ENCODE peak calls at places on chromosome 4, in four cellular contexts. A is neural progenitor cell, Y is GM23338, N is MM.1S. R is an unnamed sample. For H3K36me3, the result is how much of the 10 kb centered on the place peaks cover.

GRCh38 chr4:87092389-87093141 is 127.9 kb downstream of the KLHL8 start:
- DNase-seq in N (no peak), A (no peak), Y (no peak), R (no peak)

GRCh38 chr4:161206528-161207080 is 957.2 kb downstream of the FSTL5 start:
- DNase-seq in N (no peak), Y (no peak), A (no peak), R (no peak)

GRCh38 chr4:41256131-41256739 is 493 bp upstream of the UCHL1 start:
- DNase-seq in Y (peak), A (peak), N (no peak), R (peak)

GRCh38 chr4:152462715-152463114 is 73.2 kb downstream of the FBXW7 start:
- DNase-seq in N (no peak), Y (no peak), A (no peak), R (no peak)

GRCh38 chr4:7719354-7720174 is 220.1 kb downstream of the AFAP1 start:
- DNase-seq in A (peak), N (no peak), Y (peak), R (no peak)

GRCh38 chr4:71266090-71266794 is 72.6 kb upstream of the SLC4A4 start:
- DNase-seq in Y (no peak), N (no peak), A (no peak), R (no peak)

GRCh38 chr4:151227731-151228130 is 49.2 kb upstream of the PRSS48 start:
- DNase-seq in A (no peak), Y (no peak), N (no peak), R (no peak)

GRCh38 chr4:29756966-29757365 is 963.2 kb upstream of the PCDH7 start:
- DNase-seq in Y (peak), N (no peak), A (peak), R (no peak)

GRCh38 chr4:146932111-146932510 is 13.6 kb downstream of the TTC29 start:
- DNase-seq in N (no peak), Y (no peak), A (no peak), R (no peak)

GRCh38 chr4:186264660-186265059 is 1.3 kb upstream of the F11 start:
- DNase-seq in A (no peak), N (no peak), Y (no peak), R (no peak)

GRCh38 chr4:40316782-40317635 is 18.1 kb upstream of the CHRNA9 start:
- DNase-seq in Y (peak), N (peak), A (peak), R (peak)

GRCh38 chr4:14837860-14838259 is 164.4 kb upstream of the CPEB2 start:
- DNase-seq in A (peak), N (no peak), Y (peak), R (no peak)

GRCh38 chr4:15149842-15150592 is 147.7 kb downstream of the CPEB2 start:
- DNase-seq in N (peak), A (peak), Y (peak), R (no peak)

GRCh38 chr4:185648631-185649030 is 113.3 kb upstream of the PDLIM3 start:
- DNase-seq in A (no peak), Y (no peak), N (no peak), R (no peak)

GRCh38 chr4:53644607-53645006 is 53.3 kb upstream of the LNX1 start:
- DNase-seq in N (no peak), A (no peak), Y (no peak), R (no peak)

GRCh38 chr4:41454393-41454792 is 83.6 kb upstream of the LIMCH1 start:
- DNase-seq in N (no peak), Y (peak), A (peak), R (no peak)

GRCh38 chr4:186827542-186827887 is 103.9 kb upstream of the FAT1 start:
- DNase-seq in A (no peak), N (no peak), Y (no peak), R (no peak)

GRCh38 chr4:168797738-168798375 is 212.2 kb downstream of the CBR4 start:
- DNase-seq in Y (no peak), N (no peak), A (no peak), R (peak)

GRCh38 chr4:13126976-13127910 is 356.9 kb downstream of the RAB28 start:
- DNase-seq in N (no peak), A (no peak), Y (no peak), R (no peak)

GRCh38 chr4:51909236-51909703 is 66.3 kb downstream of the DCUN1D4 start:
- DNase-seq in N (no peak), Y (no peak), A (no peak), R (no peak)

GRCh38 chr4:40845136-40845910 is 95.6 kb downstream of the NSUN7 start:
- DNase-seq in Y (no peak), N (no peak), A (no peak), R (no peak)

GRCh38 chr4:137558951-137559350 is 26.7 kb upstream of the PCDH18 start:
- DNase-seq in N (no peak), A (peak), Y (no peak), R (no peak)

GRCh38 chr4:123554263-123554662 is 157.7 kb downstream of the SPRY1 start:
- DNase-seq in N (no peak), A (no peak), Y (no peak), R (no peak)

GRCh38 chr4:154492288-154492687 is 689 bp upstream of the DCHS2 start:
- DNase-seq in A (peak), Y (peak), N (no peak), R (no peak)
- TF ChIP-seq EZH2 in A (no peak), Y (no peak), N (no peak), R (no peak)

GRCh38 chr4:1964443-1964842 is 44.3 kb downstream of the NELFA start:
- DNase-seq in N (no peak), A (no peak), Y (peak), R (no peak)
- H3K36me3 ChIP-seq in N (under half), A (under half), Y (under half), R (half or more)

DNA sequence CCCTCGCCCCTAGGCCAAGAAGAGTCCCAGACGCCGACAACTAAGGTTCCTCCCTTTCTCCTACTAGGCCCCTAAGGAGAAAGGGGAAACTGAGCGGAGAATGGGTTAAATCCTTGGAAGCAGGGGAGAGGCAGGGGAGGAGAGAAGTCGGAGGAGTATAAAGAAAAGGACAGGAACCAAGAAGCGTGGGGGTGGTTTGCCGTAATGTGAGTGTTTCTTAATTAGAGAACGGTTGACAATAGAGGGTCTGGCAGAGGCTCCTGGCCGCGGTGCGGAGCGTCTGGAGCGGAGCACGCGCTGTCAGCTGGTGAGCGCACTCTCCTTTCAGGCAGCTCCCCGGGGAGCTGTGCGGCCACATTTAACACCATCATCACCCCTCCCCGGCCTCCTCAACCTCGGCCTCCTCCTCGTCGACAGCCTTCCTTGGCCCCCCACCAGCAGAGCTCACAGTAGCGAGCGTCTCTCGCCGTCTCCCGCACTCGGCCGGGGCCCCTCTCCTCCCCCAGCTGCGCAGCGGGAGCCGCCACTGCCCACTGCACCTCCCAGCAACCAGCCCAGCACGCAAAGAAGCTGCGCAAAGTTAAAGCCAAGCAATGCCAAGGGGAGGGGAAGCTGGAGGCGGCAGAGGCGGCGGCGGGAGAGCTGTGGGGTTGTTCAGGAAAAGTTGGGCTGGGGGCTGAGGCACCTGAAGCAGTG is 6.0 kb downstream of the ATOH1 start:
- DNase-seq in N (no peak), A (peak), Y (peak), R (no peak)
- TF ChIP-seq EZH2 in N (no peak), A (peak), Y (peak), R (no peak)

GRCh38 chr4:16674133-16674532 is 224.3 kb downstream of the LDB2 start:
- DNase-seq in N (no peak), A (no peak), Y (peak), R (no peak)

GRCh38 chr4:16682996-16683395 is 215.4 kb downstream of the LDB2 start:
- DNase-seq in N (no peak), A (no peak), Y (no peak), R (no peak)

GRCh38 chr4:16676247-16676646 is 222.2 kb downstream of the LDB2 start:
- DNase-seq in Y (no peak), A (no peak), N (no peak), R (no peak)

DNA sequence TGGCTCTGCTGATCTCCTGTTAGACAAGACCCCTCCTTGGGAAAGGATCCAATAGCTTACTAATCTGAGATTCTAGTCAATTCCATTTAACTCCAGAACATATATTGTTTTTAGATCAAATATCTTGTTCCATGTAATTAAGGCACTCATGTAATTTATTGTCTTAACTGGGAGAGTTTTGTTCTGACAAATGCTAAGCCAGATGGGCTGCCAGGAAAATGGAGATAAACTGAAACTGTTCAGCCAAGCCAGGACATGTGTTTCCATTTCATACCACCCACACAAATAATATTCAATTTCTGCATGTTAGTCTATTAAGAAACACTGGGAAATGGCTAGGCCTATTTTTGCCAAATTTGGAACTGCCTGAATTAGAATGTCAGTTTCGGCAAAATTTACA is 220.9 kb downstream of the LDB2 start:
- DNase-seq in Y (no peak), N (no peak), A (no peak), R (no peak)
- H3K36me3 ChIP-seq in Y (under half), N (under half), A (under half), R (under half)

R was measured in SK-N-MC.